ENCODE peak calls at places on chromosomes 13 and 19, in five cellular contexts. D, H, T, C and N are unnamed samples.

GRCh38 chr13:109256866-109257760 is 529.3 kb downstream of the IRS2 start:
- DNase-seq in D (no peak), H (peak; percentile 94), T (no peak), C (no peak), N (no peak)

GRCh38 chr13:29999492-30000372 is 149.3 kb upstream of the UBL3 start:
- DNase-seq in H (no peak), D (no peak), T (no peak), C (no peak), N (no peak)

GRCh38 chr19:7928741-7929701 is 3.1 kb upstream of the CTXN1 start:
- DNase-seq in H (peak; percentile 85), C (no peak), D (peak; percentile 42), T (no peak), N (peak; percentile 88)

GRCh38 chr19:5131031-5131865 is 162.3 kb downstream of the KDM4B start:
- DNase-seq in C (no peak), T (no peak), D (peak; percentile 60), H (no peak), N (no peak)

GRCh38 chr19:15197275-15198005 is 3.4 kb downstream of the NOTCH3 start:
- DNase-seq in D (no peak), T (no peak), H (peak; percentile 39), C (no peak), N (no peak)

GRCh38 chr19:18788782-18789421 is 2.2 kb downstream of the COMP start:
- DNase-seq in T (no peak), H (no peak), C (no peak), D (no peak), N (no peak)

GRCh38 chr13:103187621-103188020 is 121.4 kb upstream of the SLC10A2 start:
- DNase-seq in H (no peak), C (no peak), T (no peak), D (no peak), N (no peak)

GRCh38 chr19:18117364-18117691 is 19.8 kb downstream of the MAST3 start:
- DNase-seq in H (no peak), D (no peak), C (no peak), T (no peak), N (no peak)

GRCh38 chr13:95505265-95505664 is 47.3 kb upstream of the CLDN10 start:
- DNase-seq in D (no peak), T (no peak), H (no peak), C (no peak), N (no peak)

GRCh38 chr19:43224855-43225253 is 19.4 kb upstream of the PSG4 start:
- DNase-seq in H (no peak), C (no peak), T (no peak), D (no peak), N (no peak)

GRCh38 chr19:35332817-35333216 is 3.8 kb downstream of the CD22 start:
- DNase-seq in T (no peak), C (no peak), H (no peak), D (peak; percentile 23), N (peak; percentile 22)

GRCh38 chr13:23651887-23652286 is 81.7 kb downstream of the TNFRSF19 start:
- DNase-seq in D (no peak), H (no peak), T (no peak), C (no peak), N (no peak)

GRCh38 chr13:66159526-66159925 is 1070.6 kb downstream of the PCDH9 start:
- DNase-seq in T (no peak), H (no peak), D (no peak), C (no peak), N (no peak)

GRCh38 chr13:46211116-46211515 is 612 bp upstream of the LRRC63 start:
- DNase-seq in T (no peak), H (no peak), D (peak; percentile 56), C (no peak), N (peak; percentile 54)

GRCh38 chr19:51090471-51090870 is 7.8 kb upstream of the KLK14 start:
- DNase-seq in H (no peak), T (no peak), D (no peak), C (no peak), N (no peak)

GRCh38 chr13:18949970-18950369 is 231.7 kb downstream of the TUBA3C start:
- DNase-seq in C (peak; percentile 60), T (no peak), D (no peak), H (no peak), N (no peak)

GRCh38 chr13:18954254-18954653 is 227.4 kb downstream of the TUBA3C start:
- DNase-seq in T (no peak), H (no peak), C (peak; percentile 43), D (no peak), N (no peak)

GRCh38 chr13:18951412-18951811 is 230.2 kb downstream of the TUBA3C start:
- DNase-seq in D (no peak), T (no peak), C (peak; percentile 55), H (no peak), N (no peak)

GRCh38 chr13:18953139-18953930 is 228.3 kb downstream of the TUBA3C start:
- DNase-seq in D (no peak), C (no peak), H (no peak), T (no peak), N (no peak)

GRCh38 chr13:18952225-18953016 is 229.2 kb downstream of the TUBA3C start:
- DNase-seq in T (no peak), H (no peak), D (no peak), C (peak; percentile 48), N (no peak)
- H3K9me3 ChIP-seq in T (peaks cover 6% of the 10 kb centered on the region), H (no peaks in the 10 kb centered on the region), D (no peaks in the 10 kb centered on the region), C (no peaks in the 10 kb centered on the region), N (no peaks in the 10 kb centered on the region)

DNA sequence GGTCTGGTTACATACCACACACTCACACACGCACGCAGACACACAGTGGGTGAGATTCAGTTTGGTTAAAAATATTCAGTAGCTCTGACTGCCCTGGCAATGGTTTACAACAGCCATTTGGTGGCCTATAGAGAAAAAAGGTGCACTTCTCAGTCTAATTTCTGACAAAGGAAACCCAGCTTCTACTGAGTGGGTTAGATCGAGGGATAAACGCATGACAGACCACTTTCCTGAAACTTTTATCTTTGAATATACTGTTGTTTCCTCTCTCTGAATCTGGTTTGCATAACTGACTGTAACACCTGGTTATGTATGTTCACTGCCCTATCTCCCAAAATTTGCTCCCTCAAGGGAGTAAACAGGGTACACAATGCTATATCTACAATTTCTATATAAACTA is 2.4 kb downstream of the LIG4 start:
- DNase-seq in T (no peak), D (peak; percentile 26), H (no peak), C (no peak), N (no peak)
- H3K27ac ChIP-seq in T (no peak overlapping the region), D (no peak overlapping the region), H (no peak overlapping the region), C (no peak overlapping the region), N (no peak overlapping the region)

DNA sequence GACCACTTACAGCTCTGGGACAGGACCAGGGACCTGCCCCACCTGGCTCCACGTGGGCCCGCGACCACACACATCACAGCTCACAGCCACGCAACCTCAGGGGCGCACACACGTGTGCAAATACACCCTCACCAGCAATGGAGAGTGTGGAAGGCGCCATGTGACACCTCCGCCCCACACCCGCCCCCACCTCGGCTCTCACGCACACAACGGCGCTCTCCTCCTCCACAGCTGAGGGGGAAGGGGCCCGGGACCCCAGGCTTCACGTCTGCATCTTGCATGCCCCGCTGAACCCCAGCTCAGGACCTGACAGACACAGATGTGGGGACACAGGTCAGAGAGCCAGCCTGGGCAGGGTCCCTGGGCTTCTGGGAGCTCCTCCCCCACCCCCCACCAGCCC is 6.4 kb upstream of the SHISA7 start:
- DNase-seq in T (no peak), D (no peak), C (no peak), H (no peak), N (no peak)
- H3K4me3 ChIP-seq in T (no peak overlapping the region), D (no peak overlapping the region), C (no peak overlapping the region), H (no peak overlapping the region), N (no peak overlapping the region)

GRCh38 chr19:6228523-6229215 is 51.1 kb downstream of the MLLT1 start:
- DNase-seq in D (no peak), C (peak; percentile 61), T (no peak), H (no peak), N (no peak)
- H3K9me3 ChIP-seq in D (no peaks in the 10 kb centered on the region), C (no peaks in the 10 kb centered on the region), T (no peaks in the 10 kb centered on the region), H (no peaks in the 10 kb centered on the region), N (no peaks in the 10 kb centered on the region)

DNA sequence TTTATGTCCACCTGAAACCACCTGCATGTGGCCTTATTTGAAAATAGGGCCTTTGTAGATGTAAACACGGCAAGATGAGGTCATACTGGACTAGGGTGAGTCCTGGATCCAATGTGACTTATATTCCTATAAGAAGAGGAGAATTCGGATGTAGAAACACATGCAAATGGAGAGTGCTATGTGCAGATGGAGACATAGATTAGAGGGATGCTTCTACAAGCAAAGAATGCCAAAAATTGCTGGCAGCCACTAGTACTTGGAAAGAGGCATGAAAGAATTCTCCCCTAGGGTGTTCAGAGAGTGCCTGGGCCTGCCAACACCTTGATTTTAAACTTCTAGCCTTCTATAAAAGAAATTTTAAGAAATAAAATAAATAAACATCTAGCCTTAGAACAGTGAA is 226.1 kb downstream of the RFC3 start:
- DNase-seq in H (no peak), D (no peak), C (no peak), T (no peak), N (no peak)
- H3K27ac ChIP-seq in H (no peak overlapping the region), D (no peak overlapping the region), C (no peak overlapping the region), T (no peak overlapping the region), N (no peak overlapping the region)